ENCODE peak calls at places on chromosomes 6 and 20, in four cellular contexts. B is SK-N-SH, R is GM12878, P is K562. I is an unnamed sample.
A peak's percentile ranks its signal among the peaks of the same experiment; 100 is the strongest.

GRCh38 chr20:8635837-8636236 is 433.1 kb upstream of the PLCB4 start:
- DNase-seq in B (no peak), R (no peak), P (no peak), I (no peak)

GRCh38 chr20:62772994-62773858 is 23.0 kb upstream of the MRGBP start:
- DNase-seq in B (no peak), R (no peak), P (no peak), I (no peak)

GRCh38 chr6:165671222-165671715 is 8.2 kb upstream of the PDE10A start:
- DNase-seq in B (no peak), R (no peak), P (no peak), I (no peak)

GRCh38 chr20:43508604-43509040 is 1.1 kb downstream of the L3MBTL1 start:
- DNase-seq in B (peak; percentile 43), R (no peak), P (peak; percentile 57), I (no peak)

GRCh38 chr20:44247676-44248419 is 740 bp downstream of the GDAP1L1 start:
- DNase-seq in B (peak; percentile 69), R (no peak), P (peak; percentile 75), I (peak; percentile 96)

GRCh38 chr6:42450314-42451145 is 1.2 kb downstream of the TRERF1 start:
- DNase-seq in B (no peak), R (no peak), P (no peak), I (no peak)

GRCh38 chr20:58107533-58107932 is 120.9 kb downstream of the ANKRD60 start:
- DNase-seq in B (no peak), R (no peak), P (no peak), I (no peak)

GRCh38 chr6:33840064-33840926 is 36.5 kb upstream of the MLN start:
- DNase-seq in B (no peak), R (peak; percentile 51), P (peak; percentile 94), I (no peak)

GRCh38 chr6:142935553-142936517 is 9.1 kb downstream of the HIVEP2 start:
- DNase-seq in B (no peak), R (no peak), P (no peak), I (no peak)

GRCh38 chr20:23086056-23086551 is at the start of gene CD93:
- DNase-seq in B (no peak), R (no peak), P (peak; percentile 41), I (no peak)

GRCh38 chr20:53918949-53919361 is 151.4 kb downstream of the BCAS1 start:
- DNase-seq in B (peak; percentile 52), R (no peak), P (peak; percentile 54), I (peak; percentile 76)

GRCh38 chr6:35259946-35260626 is 551 bp downstream of the ZNF76 start:
- DNase-seq in B (peak; percentile 91), R (peak; percentile 55), P (peak; percentile 93), I (peak; percentile 86)

GRCh38 chr20:33178726-33179125 is 10.8 kb downstream of the BPIFA2 start:
- DNase-seq in B (no peak), R (no peak), P (no peak), I (peak; percentile 19)

GRCh38 chr6:109891924-109892323 is 86.2 kb upstream of the GPR6 start:
- DNase-seq in B (no peak), R (no peak), P (no peak), I (no peak)

GRCh38 chr20:8018928-8019177 is 708 bp downstream of the TMX4 start:
- DNase-seq in B (no peak), R (peak; percentile 45), P (no peak), I (no peak)

GRCh38 chr20:7410150-7410549 is 530.1 kb downstream of the HAO1 start:
- DNase-seq in B (no peak), R (no peak), P (no peak), I (no peak)

GRCh38 chr6:133921249-133921859 is 31.7 kb upstream of the TBPL1 start:
- DNase-seq in B (peak; percentile 61), R (no peak), P (peak; percentile 85), I (peak; percentile 41)

GRCh38 chr6:138691595-138692057 is 81.9 kb upstream of the CCDC28A start:
- DNase-seq in B (no peak), R (no peak), P (no peak), I (no peak)

GRCh38 chr6:149727793-149728498 is 10.0 kb upstream of the LATS1 start:
- DNase-seq in B (no peak), R (no peak), P (no peak), I (no peak)

GRCh38 chr6:167349816-167350215 is 24.9 kb downstream of the TTLL2 start:
- DNase-seq in B (no peak), R (no peak), P (no peak), I (no peak)

GRCh38 chr6:40693767-40694166 is 106.6 kb upstream of the LRFN2 start:
- DNase-seq in B (no peak), R (no peak), P (no peak), I (no peak)

GRCh38 chr6:13923527-13924145 is 1.1 kb upstream of the RNF182 start:
- DNase-seq in B (no peak), R (no peak), P (peak; percentile 75), I (no peak)

GRCh38 chr6:17130786-17131185 is 28.9 kb downstream of the STMND1 start:
- DNase-seq in B (no peak), R (no peak), P (no peak), I (no peak)

GRCh38 chr6:166168616-166169548 is 1.2 kb upstream of the TBXT start:
- DNase-seq in B (no peak), R (no peak), P (no peak), I (peak; percentile 70)

GRCh38 chr6:152206072-152206818 is 398.8 kb downstream of the ESR1 start:
- DNase-seq in B (no peak), R (no peak), P (peak; percentile 57), I (peak; percentile 15)

GRCh38 chr6:148110925-148111324 is 231.7 kb upstream of the SASH1 start:
- DNase-seq in B (no peak), R (no peak), P (no peak), I (no peak)

GRCh38 chr6:151067684-151068596 is 171.8 kb upstream of the AKAP12 start:
- DNase-seq in B (no peak), R (no peak), P (no peak), I (peak; percentile 33)

GRCh38 chr6:44627879-44628271 is 240.4 kb downstream of the CDC5L start:
- DNase-seq in B (no peak), R (no peak), P (no peak), I (no peak)

GRCh38 chr6:42969431-42969830 is 8.9 kb downstream of the GNMT start:
- DNase-seq in B (no peak), R (no peak), P (no peak), I (no peak)

GRCh38 chr6:146950351-146950835 is 253.8 kb upstream of the STXBP5 start:
- DNase-seq in B (no peak), R (no peak), P (peak; percentile 55), I (no peak)

GRCh38 chr20:45354423-45355208 is 6.4 kb upstream of the SDC4 start:
- DNase-seq in B (no peak), R (no peak), P (no peak), I (no peak)

DNA sequence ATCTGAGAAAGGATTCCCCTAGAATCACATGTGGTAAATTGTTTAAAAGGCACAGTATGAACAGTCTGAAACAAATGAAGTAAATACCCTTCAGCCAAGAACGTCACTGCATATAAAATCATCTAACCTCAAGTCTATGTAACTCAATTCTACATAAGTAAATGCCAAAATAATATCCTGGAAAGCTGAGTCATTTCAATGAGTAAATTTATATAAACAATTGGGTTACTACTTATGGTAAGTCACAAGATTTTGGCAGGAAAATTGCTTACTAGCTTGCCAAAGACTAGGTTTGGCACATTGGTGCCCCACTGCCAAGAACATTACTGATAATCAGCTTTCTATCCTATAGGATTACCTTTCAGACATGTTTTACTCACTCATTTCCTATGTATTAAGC is 8.4 kb downstream of the GMDS start:
- DNase-seq in B (no peak), R (no peak), P (no peak), I (no peak)
- TF ChIP-seq NRF1 in B (no peak), R (no peak), P (no peak), I (no peak)

DNA sequence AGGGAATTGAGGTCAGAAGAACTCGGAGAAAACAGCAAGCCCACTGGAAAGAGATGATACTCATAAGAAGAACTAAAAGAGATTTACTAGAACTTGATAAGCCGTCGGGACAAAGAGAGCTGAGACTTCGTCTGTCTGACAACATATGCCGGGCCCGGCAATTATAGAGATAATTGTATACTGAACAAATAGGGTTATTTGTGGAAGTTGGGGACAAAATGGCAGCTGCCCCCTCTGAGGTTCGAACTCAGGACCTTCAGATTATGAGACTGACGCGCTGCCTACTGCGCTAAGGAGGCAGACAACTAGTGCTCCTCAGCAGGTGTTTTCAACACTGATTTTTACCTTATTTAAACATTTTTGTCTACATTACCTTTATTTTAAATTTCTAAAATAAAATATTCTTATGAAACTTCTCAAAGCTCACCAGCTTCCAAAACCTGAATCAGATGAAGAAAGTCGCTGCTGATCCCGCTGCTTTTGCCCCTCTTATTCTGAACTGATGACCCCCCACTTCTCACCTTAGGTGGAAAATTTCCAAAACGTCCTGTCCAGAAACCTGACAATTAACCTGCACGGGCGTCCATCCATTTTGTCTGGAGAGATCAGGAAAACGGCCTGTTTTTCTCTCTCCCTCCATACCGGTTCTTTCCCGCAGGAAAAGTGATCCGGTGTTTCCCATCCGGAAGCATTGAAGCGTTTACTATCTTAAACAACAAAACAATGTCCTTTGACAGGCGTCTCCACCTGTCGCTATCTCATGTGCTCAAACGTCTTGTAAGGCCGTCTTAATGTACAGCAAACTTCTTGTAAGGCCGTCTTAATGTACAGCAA is 29.5 kb upstream of the TRIM27 start:
- DNase-seq in B (peak; percentile 75), R (peak; percentile 56), P (peak; percentile 92), I (peak; percentile 41)
- TF ChIP-seq NRF1 in B (no peak), R (no peak), P (no peak), I (no peak)

GRCh38 chr20:36394340-36394965 is 88.3 kb downstream of the DLGAP4 start:
- DNase-seq in B (no peak), R (no peak), P (no peak), I (no peak)
- TF ChIP-seq NRF1 in B (no peak), R (no peak), P (no peak), I (no peak)

GRCh38 chr6:89894169-89894568 is at the start of gene GJA10:
- DNase-seq in B (no peak), R (no peak), P (no peak), I (no peak)

DNA sequence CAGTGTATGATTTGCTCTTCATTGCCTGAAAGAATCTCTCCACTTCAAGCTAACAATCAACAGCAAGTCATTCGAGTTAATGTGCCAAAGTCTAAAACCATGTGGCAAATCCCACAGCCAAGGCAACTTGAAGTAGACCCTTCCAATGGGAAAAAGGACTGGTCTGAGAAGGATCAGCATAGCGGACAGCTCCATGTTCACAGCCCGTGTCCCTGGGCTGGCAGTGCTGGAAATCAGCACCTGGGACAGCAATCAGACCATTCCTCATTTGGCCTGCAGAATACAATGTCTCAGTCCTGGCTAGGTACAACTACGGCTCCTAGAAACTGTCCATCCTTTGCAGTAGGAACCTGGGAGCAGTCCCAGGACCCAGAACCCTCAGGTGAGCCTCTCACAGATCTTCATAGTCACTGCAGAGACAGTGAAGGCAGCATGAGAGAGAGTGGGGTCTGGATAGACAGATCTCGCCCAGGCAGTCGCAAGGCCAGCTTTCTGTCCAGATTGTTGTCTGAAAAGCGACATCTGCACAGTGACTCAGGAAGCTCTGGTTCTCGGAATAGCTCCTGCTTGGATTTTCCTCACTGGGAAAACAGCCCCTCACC is 1.1 kb downstream of the GJA10 start:
- DNase-seq in B (peak; percentile 31), R (no peak), P (peak; percentile 56), I (peak; percentile 76)
- TF ChIP-seq NRF1 in B (no peak), R (no peak), P (no peak), I (no peak)

I was measured in H1.